ENCODE peak calls at places on chromosomes 16 and 17, in six cellular contexts. H, F, G, W, O and Z are unnamed samples.

GRCh38 chr16:67372664-67373063 is 20.6 kb downstream of the TPPP3 start:
- DNase-seq in W (no peak), O (no peak), G (no peak), H (peak; percentile 47), F (no peak), Z (no peak)

GRCh38 chr17:47192549-47192948 is 3.5 kb upstream of the CDC27 start:
- DNase-seq in F (no peak), W (no peak), G (no peak), H (no peak), O (peak; percentile 76), Z (peak; percentile 54)

GRCh38 chr16:30715777-30716445 is 16.9 kb downstream of the SRCAP start:
- DNase-seq in H (no peak), G (no peak), W (peak; percentile 3), F (no peak), O (peak; percentile 48), Z (peak; percentile 69)

GRCh38 chr16:87854053-87854906 is 15.0 kb downstream of the SLC7A5 start:
- DNase-seq in F (no peak), G (no peak), W (no peak), O (peak; percentile 42), H (no peak), Z (no peak)

GRCh38 chr17:27408891-27409290 is 47.4 kb upstream of the KSR1 start:
- DNase-seq in F (no peak), O (peak; percentile 58), H (no peak), W (no peak), G (no peak), Z (no peak)

GRCh38 chr17:79622776-79623175 is 11.9 kb upstream of the RBFOX3 start:
- DNase-seq in W (peak; percentile 13), O (no peak), H (no peak), F (no peak), G (peak; percentile 29), Z (no peak)

GRCh38 chr17:41505836-41506767 is 690 bp upstream of the KRT13 start:
- DNase-seq in F (no peak), O (no peak), G (no peak), H (no peak), W (no peak), Z (no peak)

GRCh38 chr16:79253100-79253631 is 347.4 kb downstream of the MAF start:
- DNase-seq in F (no peak), H (no peak), O (no peak), W (no peak), G (no peak), Z (no peak)

GRCh38 chr17:27323538-27324212 is 29.8 kb downstream of the WSB1 start:
- DNase-seq in W (peak; percentile 87), F (no peak), G (peak; percentile 84), O (peak; percentile 41), H (peak; percentile 48), Z (no peak)

GRCh38 chr16:2429771-2430663 is 770 bp downstream of the CCNF start:
- DNase-seq in F (no peak), G (no peak), O (no peak), W (no peak), H (peak; percentile 51), Z (no peak)

GRCh38 chr16:76705883-76706282 is 428.7 kb downstream of the CNTNAP4 start:
- DNase-seq in O (no peak), W (no peak), G (no peak), F (no peak), H (no peak), Z (no peak)

GRCh38 chr16:9850716-9851115 is 331.5 kb downstream of the GRIN2A start:
- DNase-seq in O (no peak), H (no peak), W (no peak), F (no peak), G (no peak), Z (no peak)